ENCODE peak calls at places on chromosomes 7 and 10, in five cellular contexts. U is NT2/D1, N is H1, H is GM12878, Y is HepG2. P is an unnamed sample.

GRCh38 chr7:30019960-30020359 is 6.5 kb downstream of the FKBP14 start:
- DNase-seq in N (no peak), U (no peak), Y (no peak), H (no peak), P (no peak)

GRCh38 chr7:77455334-77455733 is 39.2 kb upstream of the GSAP start:
- DNase-seq in N (no peak), U (no peak), H (no peak), Y (peak), P (no peak)

GRCh38 chr10:6721480-6721879 is 141.4 kb upstream of the PRKCQ start:
- DNase-seq in U (no peak), H (no peak), N (no peak), Y (no peak), P (no peak)

GRCh38 chr10:50421026-50421719 is 169.9 kb upstream of the ASAH2 start:
- DNase-seq in N (peak), H (peak), Y (peak), U (no peak), P (peak)

GRCh38 chr7:68176974-68177373 is 1180.3 kb downstream of the TYW1 start:
- DNase-seq in Y (peak), U (peak), N (peak), H (no peak), P (peak)

GRCh38 chr7:78673272-78673671 is 780.2 kb downstream of the MAGI2 start:
- DNase-seq in H (no peak), U (no peak), Y (no peak), N (no peak), P (no peak)

GRCh38 chr10:5592070-5592469 is 67.3 kb downstream of the CALML3 start:
- DNase-seq in U (no peak), H (no peak), N (no peak), Y (no peak), P (no peak)

GRCh38 chr7:78140109-78140508 is 341.5 kb downstream of the PHTF2 start:
- DNase-seq in U (no peak), N (no peak), Y (no peak), H (no peak), P (no peak)

GRCh38 chr7:46695045-46695708 is 774.1 kb upstream of the IGFBP3 start:
- DNase-seq in U (no peak), H (no peak), Y (peak), N (no peak), P (no peak)

GRCh38 chr7:25549315-25549933 is 321.1 kb upstream of the NPVF start:
- DNase-seq in Y (no peak), U (no peak), N (no peak), H (no peak), P (peak)

GRCh38 chr10:58856508-58857240 is 319.8 kb upstream of the PHYHIPL start:
- DNase-seq in H (no peak), Y (peak), U (peak), N (no peak), P (no peak)

GRCh38 chr10:103635580-103635979 is 142.1 kb downstream of the NEURL1 start:
- DNase-seq in Y (no peak), U (no peak), N (no peak), H (no peak), P (no peak)

GRCh38 chr10:101843032-101843991 is at the start of gene KCNIP2:
- DNase-seq in H (no peak), U (peak), N (peak), Y (no peak), P (peak)

GRCh38 chr7:106217089-106217542 is 67.7 kb downstream of the NAMPT start:
- DNase-seq in U (no peak), N (no peak), H (no peak), Y (no peak), P (no peak)

GRCh38 chr7:158409816-158410330 is 177.8 kb downstream of the PTPRN2 start:
- DNase-seq in Y (no peak), N (no peak), H (no peak), U (no peak), P (no peak)

DNA sequence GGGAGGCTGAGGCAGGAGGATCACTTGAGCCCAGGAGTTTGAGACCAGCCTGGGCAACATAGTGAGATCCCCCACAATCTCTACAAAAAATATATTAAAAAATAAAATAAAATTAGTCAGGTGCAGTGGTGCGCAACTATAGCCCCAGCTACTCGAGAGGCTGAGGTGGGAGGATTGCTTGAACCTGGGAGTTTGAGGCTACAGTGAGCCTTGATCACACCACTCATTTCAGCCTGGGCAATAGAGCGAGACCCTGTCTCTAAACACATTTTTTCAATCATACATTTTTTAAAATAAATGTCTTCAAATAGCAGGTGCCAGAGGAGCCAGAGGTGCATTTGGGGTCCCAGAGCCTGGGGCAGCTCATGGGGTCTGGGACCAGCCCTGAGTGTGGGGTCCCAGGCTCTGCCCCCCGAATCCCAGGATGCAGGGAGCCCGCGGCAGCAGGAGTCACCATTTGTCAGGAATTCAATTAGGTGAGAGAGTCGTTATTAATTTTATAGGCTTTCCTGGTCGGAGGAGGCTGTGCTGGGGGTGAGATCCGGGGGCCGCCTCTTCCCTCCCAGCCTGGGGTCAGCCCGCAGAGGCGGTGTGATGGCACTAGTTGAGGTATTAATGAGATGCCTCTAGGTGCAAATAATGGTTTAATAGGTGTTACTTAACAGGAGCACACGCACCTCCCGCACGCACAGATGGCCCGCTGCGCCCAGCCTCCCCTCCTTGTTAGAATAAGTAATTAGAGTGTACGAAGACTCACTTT is 78.3 kb downstream of the MICALL2 start:
- DNase-seq in U (no peak), N (no peak), Y (no peak), H (no peak), P (no peak)
- TF ChIP-seq SUZ12 in U (no peak), N (no peak), Y (no peak), H (no peak), P (no peak)

DNA sequence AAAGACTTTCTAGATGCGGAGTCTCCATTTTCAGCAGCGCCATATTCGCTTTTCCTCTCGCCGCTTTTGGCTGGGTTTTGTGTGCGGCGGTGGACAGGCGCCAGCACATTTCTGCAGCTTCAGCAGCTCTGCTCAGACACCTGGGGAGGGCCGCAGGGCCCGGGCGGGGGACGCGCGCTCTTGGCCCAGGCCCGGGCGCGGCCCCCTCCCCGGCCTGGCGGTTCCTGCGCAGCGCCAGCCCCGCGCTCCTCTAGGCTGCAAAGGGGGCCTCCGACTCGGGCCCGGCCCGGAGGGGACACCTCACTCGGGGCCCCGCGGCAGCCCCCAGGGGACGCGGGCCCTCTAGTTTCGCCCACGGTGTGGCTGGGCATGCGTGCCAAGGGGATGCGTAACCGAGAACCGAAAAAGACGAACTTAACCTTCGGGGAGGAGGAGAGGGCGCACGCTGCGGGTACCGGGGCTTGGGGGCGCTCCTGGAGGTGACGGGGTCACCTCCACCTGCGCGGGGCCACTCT is 34.5 kb upstream of the EBLN1 start:
- DNase-seq in Y (no peak), N (no peak), H (no peak), U (no peak), P (no peak)
- TF ChIP-seq SUZ12 in Y (no peak), N (no peak), H (no peak), U (no peak), P (no peak)

GRCh38 chr7:26955516-26955915 is 91.1 kb upstream of the SKAP2 start:
- DNase-seq in Y (no peak), U (no peak), N (no peak), H (no peak), P (no peak)

GRCh38 chr7:26958834-26959233 is 94.4 kb upstream of the SKAP2 start:
- DNase-seq in Y (peak), H (no peak), U (no peak), N (no peak), P (no peak)

GRCh38 chr7:26959290-26959689 is 94.9 kb upstream of the SKAP2 start:
- DNase-seq in N (no peak), H (no peak), U (no peak), Y (no peak), P (no peak)

GRCh38 chr7:26950854-26951253 is 86.5 kb upstream of the SKAP2 start:
- DNase-seq in Y (no peak), U (no peak), H (no peak), N (no peak), P (no peak)

GRCh38 chr7:26954929-26955328 is 90.5 kb upstream of the SKAP2 start:
- DNase-seq in N (no peak), U (no peak), H (no peak), Y (no peak), P (no peak)
- TF ChIP-seq SUZ12 in N (no peak), U (no peak), H (no peak), Y (no peak), P (no peak)

GRCh38 chr7:13062596-13062995 is 375.2 kb downstream of the ARL4A start:
- DNase-seq in Y (no peak), U (no peak), N (no peak), H (no peak), P (no peak)
- TF ChIP-seq SUZ12 in Y (no peak), U (no peak), N (no peak), H (no peak), P (no peak)

DNA sequence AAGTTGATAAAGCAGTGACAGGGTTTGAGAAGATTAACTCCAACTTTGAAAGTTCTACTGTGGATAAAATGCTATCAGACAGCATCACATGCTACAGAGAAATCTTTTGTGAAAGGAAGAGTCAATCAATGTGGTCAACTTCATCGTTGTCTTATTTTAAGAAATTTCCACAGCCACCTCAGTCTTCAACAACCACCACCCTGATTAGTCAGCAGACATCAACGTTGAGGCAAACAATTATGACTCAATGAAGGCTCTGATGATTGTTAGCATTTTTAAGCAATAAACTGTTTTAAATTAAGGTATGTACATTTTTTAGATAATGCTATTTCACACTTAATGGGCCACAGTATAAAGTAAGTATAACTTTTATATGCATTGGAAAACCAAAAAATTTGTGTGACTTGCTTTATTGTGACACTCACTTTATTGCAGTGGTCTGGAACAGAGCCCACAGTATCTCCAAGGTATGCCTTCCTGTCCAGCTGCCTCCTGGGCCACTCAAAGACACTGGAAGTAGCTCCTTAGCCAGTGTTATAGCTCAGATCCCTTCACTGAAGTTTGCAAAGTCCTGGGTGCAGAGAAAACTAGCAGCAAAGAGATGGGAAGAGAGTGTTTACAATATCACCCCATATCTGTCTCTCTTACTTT is 293.1 kb downstream of the ARHGAP12 start:
- DNase-seq in Y (no peak), U (no peak), N (no peak), H (no peak), P (no peak)
- TF ChIP-seq SUZ12 in Y (no peak), U (no peak), N (no peak), H (no peak), P (no peak)